ENCODE peak calls at places on chromosomes 3 and 15, in seven cellular contexts. One of them, this sample, is unnamed.

GRCh38 chr3:18740631-18741583 is 315.8 kb upstream of the SATB1 start:
- DNase-seq in tibial nerve: peak
- DNase-seq in body of pancreas: peak
- DNase-seq in H9: no peak
- DNase-seq in WTC11: no peak
- DNase-seq in fibroblast of lung: no peak
- DNase-seq in upper lobe of right lung: no peak
- DNase-seq in this sample: no peak

GRCh38 chr3:112074006-112074405 is 12.2 kb upstream of the C3orf52 start:
- DNase-seq in body of pancreas: no peak
- DNase-seq in H9: no peak
- DNase-seq in upper lobe of right lung: no peak
- DNase-seq in WTC11: no peak
- DNase-seq in fibroblast of lung: no peak
- DNase-seq in tibial nerve: no peak
- DNase-seq in this sample: no peak

GRCh38 chr3:150936693-150937092 is 31.5 kb upstream of the MINDY4B start:
- DNase-seq in fibroblast of lung: no peak
- DNase-seq in upper lobe of right lung: no peak
- DNase-seq in tibial nerve: no peak
- DNase-seq in H9: no peak
- DNase-seq in body of pancreas: no peak
- DNase-seq in WTC11: no peak
- DNase-seq in this sample: no peak

GRCh38 chr3:49998326-49998725 is 58.4 kb downstream of the RBM6 start:
- DNase-seq in upper lobe of right lung: no peak
- DNase-seq in H9: no peak
- DNase-seq in body of pancreas: no peak
- DNase-seq in WTC11: no peak
- DNase-seq in fibroblast of lung: peak
- DNase-seq in tibial nerve: no peak
- DNase-seq in this sample: no peak

GRCh38 chr3:50238549-50239026 is 2.6 kb downstream of the GNAI2 start:
- DNase-seq in WTC11: no peak
- DNase-seq in body of pancreas: peak
- DNase-seq in fibroblast of lung: no peak
- DNase-seq in H9: no peak
- DNase-seq in tibial nerve: peak
- DNase-seq in upper lobe of right lung: peak
- DNase-seq in this sample: no peak

GRCh38 chr3:171860830-171861535 is 17.8 kb downstream of the TMEM212 start:
- DNase-seq in WTC11: no peak
- DNase-seq in H9: no peak
- DNase-seq in tibial nerve: peak
- DNase-seq in upper lobe of right lung: no peak
- DNase-seq in fibroblast of lung: peak
- DNase-seq in body of pancreas: peak
- DNase-seq in this sample: no peak

GRCh38 chr15:90055182-90055581 is 47.1 kb downstream of the IDH2 start:
- DNase-seq in H9: no peak
- DNase-seq in fibroblast of lung: no peak
- DNase-seq in tibial nerve: no peak
- DNase-seq in upper lobe of right lung: no peak
- DNase-seq in body of pancreas: peak
- DNase-seq in WTC11: no peak
- DNase-seq in this sample: no peak

GRCh38 chr3:193915099-193915498 is 220.8 kb upstream of the HES1 start:
- DNase-seq in WTC11: no peak
- DNase-seq in fibroblast of lung: no peak
- DNase-seq in tibial nerve: no peak
- DNase-seq in upper lobe of right lung: no peak
- DNase-seq in H9: no peak
- DNase-seq in body of pancreas: no peak
- DNase-seq in this sample: no peak

GRCh38 chr3:171654809-171655208 is 155.5 kb downstream of the PLD1 start:
- DNase-seq in WTC11: no peak
- DNase-seq in H9: no peak
- DNase-seq in body of pancreas: peak
- DNase-seq in upper lobe of right lung: no peak
- DNase-seq in tibial nerve: peak
- DNase-seq in fibroblast of lung: peak
- DNase-seq in this sample: no peak

GRCh38 chr3:24003466-24003865 is 58.4 kb downstream of the NR1D2 start:
- DNase-seq in H9: no peak
- DNase-seq in body of pancreas: no peak
- DNase-seq in WTC11: no peak
- DNase-seq in fibroblast of lung: no peak
- DNase-seq in tibial nerve: no peak
- DNase-seq in upper lobe of right lung: no peak
- DNase-seq in this sample: no peak

GRCh38 chr3:24005669-24006068 is 60.6 kb downstream of the NR1D2 start:
- DNase-seq in tibial nerve: no peak
- DNase-seq in body of pancreas: no peak
- DNase-seq in fibroblast of lung: no peak
- DNase-seq in WTC11: no peak
- DNase-seq in H9: no peak
- DNase-seq in upper lobe of right lung: no peak
- DNase-seq in this sample: no peak

GRCh38 chr3:24002129-24002528 is 57.0 kb downstream of the NR1D2 start:
- DNase-seq in H9: no peak
- DNase-seq in tibial nerve: no peak
- DNase-seq in upper lobe of right lung: no peak
- DNase-seq in body of pancreas: no peak
- DNase-seq in WTC11: no peak
- DNase-seq in fibroblast of lung: no peak
- DNase-seq in this sample: no peak

GRCh38 chr3:23999012-23999641 is 54.0 kb downstream of the NR1D2 start:
- DNase-seq in WTC11: peak
- DNase-seq in fibroblast of lung: peak
- DNase-seq in upper lobe of right lung: peak
- DNase-seq in H9: peak
- DNase-seq in tibial nerve: peak
- DNase-seq in body of pancreas: peak
- DNase-seq in this sample: peak

DNA sequence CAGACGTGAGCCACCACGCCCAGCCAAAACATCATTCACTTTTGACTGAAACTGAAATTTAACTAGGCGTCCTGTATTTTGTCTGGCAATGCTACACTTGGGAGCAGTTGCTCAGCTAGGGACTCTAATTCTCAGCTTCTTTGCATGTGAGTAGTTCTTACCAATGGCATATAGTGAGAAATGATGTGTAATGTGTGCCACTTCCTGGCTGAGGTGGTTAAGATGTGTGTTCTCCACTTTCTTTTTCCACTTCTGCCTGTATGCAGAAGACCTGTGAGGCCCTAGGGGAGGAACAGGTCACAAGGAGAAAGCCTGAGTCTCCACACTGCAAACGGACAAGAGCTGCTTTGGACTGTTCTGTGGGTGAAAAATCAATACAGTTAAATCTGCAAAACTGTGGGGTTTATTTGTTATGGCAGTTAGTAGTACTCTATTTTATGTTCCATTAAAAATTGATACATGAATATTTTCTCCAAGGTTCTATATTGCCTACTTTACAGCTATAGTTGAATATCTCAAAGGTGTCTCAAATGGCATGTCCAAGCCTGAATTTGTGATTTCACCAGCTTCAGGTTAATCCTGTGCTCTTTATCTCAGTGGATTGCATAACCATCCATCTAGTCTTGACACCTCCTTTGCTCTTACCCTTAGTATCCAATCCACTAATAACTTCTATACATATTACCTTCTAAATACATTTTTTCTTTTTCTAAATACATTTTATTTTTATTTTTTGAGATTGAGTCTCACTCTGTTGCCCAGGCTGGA is 59.3 kb downstream of the NR1D2 start:
- DNase-seq in H9: no peak
- DNase-seq in body of pancreas: no peak
- DNase-seq in WTC11: no peak
- DNase-seq in tibial nerve: no peak
- DNase-seq in upper lobe of right lung: no peak
- DNase-seq in fibroblast of lung: no peak
- DNase-seq in this sample: no peak
- TF ChIP-seq CTCF in H9: no peak
- TF ChIP-seq CTCF in body of pancreas: no peak
- TF ChIP-seq CTCF in WTC11: no peak
- TF ChIP-seq CTCF in tibial nerve: no peak
- TF ChIP-seq CTCF in upper lobe of right lung: no peak
- TF ChIP-seq CTCF in fibroblast of lung: no peak
- TF ChIP-seq CTCF in this sample: no peak

GRCh38 chr3:29488922-29489321 is 208.1 kb downstream of the RBMS3 start:
- DNase-seq in fibroblast of lung: peak
- DNase-seq in H9: no peak
- DNase-seq in body of pancreas: no peak
- DNase-seq in upper lobe of right lung: no peak
- DNase-seq in WTC11: no peak
- DNase-seq in tibial nerve: no peak
- DNase-seq in this sample: no peak

GRCh38 chr3:29497282-29497681 is 216.4 kb downstream of the RBMS3 start:
- DNase-seq in upper lobe of right lung: no peak
- DNase-seq in body of pancreas: no peak
- DNase-seq in H9: no peak
- DNase-seq in WTC11: no peak
- DNase-seq in tibial nerve: no peak
- DNase-seq in fibroblast of lung: no peak
- DNase-seq in this sample: no peak

GRCh38 chr3:29493109-29493508 is 212.2 kb downstream of the RBMS3 start:
- DNase-seq in WTC11: no peak
- DNase-seq in tibial nerve: no peak
- DNase-seq in H9: no peak
- DNase-seq in fibroblast of lung: no peak
- DNase-seq in body of pancreas: no peak
- DNase-seq in upper lobe of right lung: no peak
- DNase-seq in this sample: no peak

DNA sequence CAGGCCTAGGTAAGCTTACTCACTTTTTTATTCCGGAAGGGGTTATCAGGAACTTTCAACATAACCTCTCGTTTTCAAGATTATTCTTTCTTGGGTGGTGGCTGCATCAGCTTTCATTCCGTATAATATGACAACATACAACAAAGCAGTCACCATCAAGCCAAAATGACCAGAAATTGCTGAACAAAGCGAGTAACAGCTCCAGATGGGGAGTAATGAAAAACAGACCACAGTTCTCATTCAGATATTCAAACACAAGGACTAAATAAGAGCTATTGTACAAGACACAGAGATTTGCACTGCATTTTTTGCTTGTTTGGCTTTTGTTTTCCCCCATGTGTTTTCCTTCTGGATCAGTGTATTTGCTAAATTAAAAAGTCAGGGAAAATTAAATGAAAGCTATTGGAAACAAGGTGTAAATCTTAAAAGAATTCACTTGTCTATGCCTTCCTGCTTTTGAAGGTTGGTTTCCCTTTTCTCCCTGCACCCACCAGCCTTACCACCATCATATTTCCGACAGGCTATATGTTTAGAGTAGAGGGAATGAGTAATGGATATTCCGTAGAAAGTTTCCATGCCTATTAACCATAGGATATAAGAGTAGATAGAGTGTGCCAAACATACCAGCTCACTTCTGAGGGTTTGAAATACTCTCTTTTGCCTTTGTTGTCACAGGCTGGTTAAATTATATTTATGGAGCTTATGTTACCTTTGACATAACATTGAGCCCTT is 213.6 kb downstream of the RBMS3 start:
- DNase-seq in body of pancreas: no peak
- DNase-seq in fibroblast of lung: peak
- DNase-seq in WTC11: no peak
- DNase-seq in upper lobe of right lung: no peak
- DNase-seq in tibial nerve: no peak
- DNase-seq in H9: no peak
- DNase-seq in this sample: no peak
- TF ChIP-seq CTCF in body of pancreas: no peak
- TF ChIP-seq CTCF in fibroblast of lung: no peak
- TF ChIP-seq CTCF in WTC11: no peak
- TF ChIP-seq CTCF in upper lobe of right lung: no peak
- TF ChIP-seq CTCF in tibial nerve: no peak
- TF ChIP-seq CTCF in H9: no peak
- TF ChIP-seq CTCF in this sample: no peak

DNA sequence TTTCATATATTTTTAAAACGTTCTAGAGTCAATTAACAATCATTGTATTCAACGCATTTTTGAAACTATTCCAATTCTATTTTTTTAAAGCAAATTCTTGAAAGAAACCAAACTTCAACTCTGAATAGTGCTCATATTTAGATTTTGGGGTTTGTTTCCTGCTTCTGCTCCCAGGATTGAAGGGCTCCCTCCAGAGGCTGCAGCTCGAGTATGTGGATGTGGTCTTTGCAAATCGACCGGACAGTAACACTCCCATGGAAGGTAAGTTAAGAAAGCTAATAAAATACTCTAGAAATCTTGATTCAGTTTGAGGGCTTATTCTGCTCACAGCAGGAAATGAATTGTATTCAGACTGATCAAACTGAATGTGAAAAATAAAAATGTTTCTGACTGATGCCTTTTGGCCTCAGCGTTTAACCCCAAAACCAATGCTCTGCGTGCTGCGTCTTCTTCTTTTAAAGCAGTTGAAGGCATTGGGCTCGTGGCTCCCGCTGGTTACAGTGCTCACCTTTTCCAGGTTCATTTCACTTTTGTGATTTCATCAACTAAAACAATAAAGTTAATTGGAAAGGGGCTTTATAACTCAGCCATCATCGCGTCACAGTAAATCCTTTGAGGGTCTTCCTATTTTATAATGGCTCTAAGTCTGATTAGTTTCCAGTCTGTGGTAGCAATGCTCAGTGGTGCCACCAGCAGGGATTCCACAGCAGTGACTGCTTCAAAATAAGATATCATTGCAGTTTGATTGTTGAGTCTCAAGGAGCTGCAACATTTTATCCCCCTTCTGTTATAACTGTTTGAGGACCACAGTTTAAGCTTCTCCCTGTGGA is 80.1 kb downstream of the SSR3 start:
- DNase-seq in upper lobe of right lung: no peak
- DNase-seq in body of pancreas: no peak
- DNase-seq in H9: peak
- DNase-seq in fibroblast of lung: peak
- DNase-seq in WTC11: peak
- DNase-seq in tibial nerve: no peak
- DNase-seq in this sample: peak
- TF ChIP-seq CTCF in upper lobe of right lung: peak
- TF ChIP-seq CTCF in body of pancreas: peak
- TF ChIP-seq CTCF in H9: peak
- TF ChIP-seq CTCF in fibroblast of lung: peak
- TF ChIP-seq CTCF in WTC11: peak
- TF ChIP-seq CTCF in tibial nerve: no peak
- TF ChIP-seq CTCF in this sample: peak

DNA sequence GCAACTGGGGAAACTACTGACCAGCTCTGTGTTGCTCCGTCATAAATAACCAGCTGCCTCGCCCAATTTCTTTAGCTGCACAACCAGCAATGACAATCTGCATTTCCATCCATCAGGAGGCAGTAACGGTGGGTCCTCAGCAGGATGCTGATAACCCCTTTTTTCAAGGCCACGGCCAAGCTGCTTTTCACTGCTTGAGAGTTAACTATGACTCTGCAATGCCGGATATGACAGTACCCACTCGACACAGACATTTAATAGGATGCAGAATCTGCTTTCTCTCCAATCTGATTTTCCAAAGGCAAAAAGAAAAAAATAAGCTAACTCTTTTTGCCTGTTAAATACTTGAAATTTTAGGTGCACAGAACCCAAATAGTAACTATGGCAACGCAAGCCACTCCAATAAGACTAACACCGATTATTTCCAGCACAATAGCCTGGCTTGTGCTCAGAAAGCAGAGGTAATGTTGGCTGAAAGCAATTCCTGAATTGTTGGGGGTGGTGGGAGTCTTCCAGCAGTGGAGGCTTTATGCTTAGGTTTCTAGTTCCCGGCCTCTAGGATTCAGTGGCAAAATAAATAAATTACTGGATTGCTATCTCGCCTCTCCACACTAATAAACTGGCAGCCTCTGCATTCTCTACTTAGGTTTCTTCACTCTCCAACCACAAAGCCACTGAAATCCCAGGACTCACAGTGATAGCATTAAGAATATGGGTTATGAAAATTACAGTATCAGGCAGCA is 31.2 kb upstream of the SRGAP3 start:
- DNase-seq in upper lobe of right lung: no peak
- DNase-seq in body of pancreas: no peak
- DNase-seq in tibial nerve: no peak
- DNase-seq in WTC11: no peak
- DNase-seq in fibroblast of lung: no peak
- DNase-seq in H9: no peak
- DNase-seq in this sample: no peak
- TF ChIP-seq CTCF in upper lobe of right lung: no peak
- TF ChIP-seq CTCF in body of pancreas: no peak
- TF ChIP-seq CTCF in tibial nerve: no peak
- TF ChIP-seq CTCF in WTC11: no peak
- TF ChIP-seq CTCF in fibroblast of lung: no peak
- TF ChIP-seq CTCF in H9: no peak
- TF ChIP-seq CTCF in this sample: no peak